ENCODE peak calls at places on chromosome 7, in nine cellular contexts. A is CD8-positive, alpha-beta T cell; V is osteocyte; X is GM12865; O is upper lobe of right lung; D is SK-N-SH; I is psoas muscle; G is retinal pigment epithelial cell; N is lower leg skin. H is an unnamed sample.

GRCh38 chr7:135159359-135160087 is 11.0 kb downstream of the CYREN start:
- DNase-seq in O (no peak), A (no peak), I (no peak), X (no peak), G (no peak), D (no peak), V (no peak), N (no peak), H (no peak)

GRCh38 chr7:2014391-2015241 is 218.1 kb downstream of the MAD1L1 start:
- DNase-seq in D (peak), A (no peak), O (peak), N (no peak), V (no peak), I (peak), G (no peak), X (no peak), H (no peak)

GRCh38 chr7:111763221-111763791 is 201.0 kb upstream of the IMMP2L start:
- DNase-seq in A (no peak), X (peak), V (no peak), I (no peak), N (no peak), D (peak), O (no peak), G (peak), H (no peak)

GRCh38 chr7:117324940-117325339 is 2.1 kb upstream of the WNT2 start:
- DNase-seq in O (no peak), G (no peak), I (no peak), A (no peak), V (no peak), X (no peak), D (no peak), N (no peak), H (no peak)

GRCh38 chr7:142770720-142771352 is at the start of gene PRSS2:
- DNase-seq in A (no peak), N (no peak), X (no peak), D (no peak), O (no peak), G (no peak), I (no peak), V (no peak), H (no peak)

GRCh38 chr7:30469303-30469702 is 9.3 kb downstream of the NOD1 start:
- DNase-seq in N (peak), G (peak), A (no peak), X (no peak), D (no peak), V (peak), I (peak), O (peak), H (no peak)

GRCh38 chr7:112510032-112510742 is 29.4 kb downstream of the LSMEM1 start:
- DNase-seq in V (no peak), N (no peak), I (no peak), A (no peak), X (peak), O (no peak), D (no peak), G (no peak), H (no peak)

GRCh38 chr7:87505122-87505521 is 29.6 kb upstream of the ABCB4 start:
- DNase-seq in N (no peak), A (no peak), O (no peak), G (no peak), D (no peak), I (no peak), X (no peak), V (no peak), H (no peak)

GRCh38 chr7:143492799-143493568 is 15.3 kb downstream of the TAS2R41 start:
- DNase-seq in G (no peak), X (no peak), N (no peak), I (no peak), V (no peak), O (no peak), D (no peak), A (no peak), H (no peak)

GRCh38 chr7:20440472-20441105 is 109.9 kb downstream of the ITGB8 start:
- DNase-seq in I (no peak), V (no peak), D (no peak), G (no peak), N (no peak), X (peak), A (no peak), O (no peak), H (no peak)

GRCh38 chr7:107725138-107725740 is 18.7 kb upstream of the CBLL1 start:
- DNase-seq in A (peak), O (no peak), G (peak), X (peak), D (peak), V (no peak), N (peak), I (no peak), H (no peak)

GRCh38 chr7:157932498-157933218 is 595.9 kb downstream of the DNAJB6 start:
- DNase-seq in D (no peak), G (no peak), O (no peak), N (no peak), X (no peak), V (no peak), I (no peak), A (no peak), H (no peak)

GRCh38 chr7:82521906-82522445 is 78.4 kb upstream of the CACNA2D1 start:
- DNase-seq in V (no peak), A (no peak), N (no peak), I (no peak), O (no peak), D (no peak), G (no peak), X (no peak), H (no peak)

GRCh38 chr7:6272481-6273323 is at the start of gene CYTH3:
- DNase-seq in N (peak), V (peak), X (peak), D (peak), A (peak), I (peak), O (peak), G (no peak), H (no peak)

GRCh38 chr7:98559958-98560357 is 57.1 kb upstream of the NPTX2 start:
- DNase-seq in G (no peak), V (no peak), A (no peak), X (peak), O (no peak), I (no peak), N (no peak), D (no peak), H (no peak)

GRCh38 chr7:133112976-133113375 is 31.1 kb upstream of the CHCHD3 start:
- DNase-seq in D (no peak), O (no peak), I (no peak), G (no peak), A (no peak), V (no peak), N (no peak), X (no peak), H (no peak)

GRCh38 chr7:81399461-81399860 is 370.4 kb downstream of the HGF start:
- DNase-seq in I (no peak), D (no peak), G (no peak), X (no peak), A (no peak), O (no peak), N (no peak), V (no peak), H (no peak)

GRCh38 chr7:128063025-128063560 is 31.9 kb upstream of the LRRC4 start:
- DNase-seq in V (no peak), D (no peak), N (no peak), A (no peak), I (no peak), G (no peak), O (no peak), X (no peak), H (no peak)

GRCh38 chr7:96199421-96199820 is 122.5 kb downstream of the SLC25A13 start:
- DNase-seq in G (no peak), O (no peak), I (no peak), A (no peak), N (no peak), V (no peak), D (no peak), X (no peak), H (no peak)

GRCh38 chr7:70042533-70042932 is 444.3 kb downstream of the AUTS2 start:
- DNase-seq in G (no peak), O (no peak), A (no peak), I (no peak), D (peak), X (no peak), N (no peak), V (no peak), H (no peak)

GRCh38 chr7:923108-924041 is 31.1 kb downstream of the ADAP1 start:
- DNase-seq in A (peak), V (no peak), G (no peak), I (peak), O (peak), X (peak), D (no peak), N (peak), H (peak)

GRCh38 chr7:6228865-6229264 is 43.6 kb downstream of the CYTH3 start:
- DNase-seq in V (no peak), D (peak), G (no peak), A (no peak), X (peak), I (no peak), O (no peak), N (no peak), H (no peak)

GRCh38 chr7:42597296-42597695 is 314.6 kb downstream of the C7orf25 start:
- DNase-seq in X (no peak), A (no peak), I (no peak), O (no peak), D (no peak), G (no peak), N (no peak), V (no peak), H (no peak)

GRCh38 chr7:146635200-146636032 is 518.8 kb downstream of the CNTNAP2 start:
- DNase-seq in A (no peak), D (no peak), I (no peak), G (no peak), V (no peak), X (no peak), O (no peak), N (no peak), H (no peak)

GRCh38 chr7:30906014-30906413 is 5.6 kb upstream of the AQP1 start:
- DNase-seq in O (peak), G (no peak), A (no peak), I (no peak), X (no peak), V (no peak), D (no peak), N (no peak), H (no peak)

GRCh38 chr7:47326220-47326619 is 255.7 kb downstream of the TNS3 start:
- DNase-seq in G (peak), O (no peak), V (no peak), D (no peak), N (no peak), I (no peak), A (no peak), X (no peak), H (no peak)

GRCh38 chr7:1580422-1581030 is 10.7 kb upstream of the PSMG3 start:
- DNase-seq in N (no peak), X (no peak), A (no peak), O (no peak), G (no peak), V (no peak), D (no peak), I (no peak), H (no peak)

GRCh38 chr7:31106303-31107105 is 54.4 kb downstream of the ADCYAP1R1 start:
- DNase-seq in N (no peak), A (no peak), I (no peak), G (no peak), D (no peak), X (no peak), V (peak), O (no peak), H (peak)

GRCh38 chr7:24924375-24924774 is 55.6 kb downstream of the OSBPL3 start:
- DNase-seq in A (no peak), G (no peak), I (no peak), N (no peak), V (no peak), D (no peak), O (no peak), X (no peak), H (no peak)

GRCh38 chr7:13155188-13155587 is 467.8 kb downstream of the ARL4A start:
- DNase-seq in V (no peak), N (no peak), A (no peak), D (no peak), X (no peak), I (no peak), G (no peak), O (no peak), H (no peak)

GRCh38 chr7:19984231-19984632 is 210.8 kb upstream of the TMEM196 start:
- DNase-seq in G (no peak), I (no peak), O (no peak), V (no peak), A (no peak), N (no peak), X (peak), D (no peak), H (no peak)

GRCh38 chr7:30251708-30252329 is 32.6 kb upstream of the ZNRF2 start:
- DNase-seq in A (no peak), N (no peak), O (no peak), X (peak), D (no peak), I (no peak), G (no peak), V (no peak), H (no peak)

GRCh38 chr7:39314869-39315268 is 251.3 kb upstream of the YAE1 start:
- DNase-seq in D (no peak), N (no peak), A (no peak), V (no peak), I (no peak), X (no peak), O (no peak), G (no peak), H (no peak)

GRCh38 chr7:954330-955238 is at the start of gene ADAP1:
- DNase-seq in V (no peak), D (peak), O (peak), A (peak), X (peak), N (no peak), G (no peak), I (peak), H (no peak)

GRCh38 chr7:155951554-155952158 is 139.4 kb upstream of the SHH start:
- DNase-seq in G (peak), X (no peak), I (peak), A (no peak), N (no peak), D (no peak), O (no peak), V (no peak), H (peak)
- TF ChIP-seq CTCF in G (no peak), X (no peak), I (no peak), A (no peak), N (no peak), D (no peak), O (no peak), V (no peak), H (no peak)

DNA sequence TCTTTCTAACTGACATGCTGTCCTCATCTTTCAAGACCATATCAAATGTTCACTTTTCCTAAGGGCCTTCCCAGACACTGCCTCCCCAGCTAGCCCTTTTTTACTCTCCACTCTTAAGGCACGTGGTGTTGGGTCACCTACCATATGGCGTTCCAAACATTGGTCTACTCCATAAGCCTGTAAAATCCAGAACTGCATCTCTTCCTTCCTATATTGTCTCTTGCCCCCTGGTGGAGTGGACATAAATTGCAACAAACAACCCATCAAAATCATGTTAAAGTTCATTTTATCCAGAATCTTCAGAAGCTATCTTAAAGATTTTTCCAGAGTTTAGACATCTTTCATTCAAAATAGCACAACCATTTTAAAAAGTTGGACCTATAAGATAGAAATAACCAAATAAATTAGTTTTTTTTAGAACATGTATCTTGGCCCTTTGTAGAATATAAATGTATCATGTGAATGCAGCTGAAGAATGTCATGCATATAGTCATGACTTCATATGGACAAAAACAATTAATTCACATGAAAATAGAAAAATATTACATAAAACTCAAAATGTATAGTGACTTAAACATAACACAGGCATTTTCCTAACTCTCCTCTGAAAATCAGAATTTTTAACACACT is 180.6 kb upstream of the CHRM2 start:
- DNase-seq in N (no peak), V (no peak), O (no peak), D (peak), G (no peak), I (no peak), A (no peak), X (peak), H (no peak)
- TF ChIP-seq CTCF in N (no peak), V (peak), O (peak), D (peak), G (peak), I (peak), A (no peak), X (peak), H (peak)

GRCh38 chr7:44488955-44489354 is 1.5 kb downstream of the NUDCD3 start:
- DNase-seq in V (no peak), D (no peak), A (no peak), I (no peak), N (no peak), G (no peak), X (no peak), O (no peak), H (no peak)

GRCh38 chr7:44486693-44487092 is 3.8 kb downstream of the NUDCD3 start:
- DNase-seq in D (no peak), X (no peak), N (no peak), G (no peak), V (no peak), I (no peak), A (no peak), O (no peak), H (no peak)

GRCh38 chr7:44491229-44491628 is 771 bp upstream of the NUDCD3 start:
- DNase-seq in X (no peak), O (no peak), D (no peak), V (no peak), I (no peak), N (no peak), A (no peak), G (no peak), H (no peak)

GRCh38 chr7:44489955-44490350 is 505 bp downstream of the NUDCD3 start:
- DNase-seq in O (peak), D (no peak), G (no peak), X (peak), A (peak), I (no peak), V (no peak), N (no peak), H (no peak)

GRCh38 chr7:44490351-44491200 is at the start of gene NUDCD3:
- DNase-seq in N (peak), O (peak), A (peak), G (peak), V (peak), X (peak), I (peak), D (peak), H (peak)
- TF ChIP-seq CTCF in N (no peak), O (peak), A (no peak), G (peak), V (no peak), X (no peak), I (no peak), D (peak), H (peak)

GRCh38 chr7:106177295-106177690 is 65.2 kb upstream of the SYPL1 start:
- DNase-seq in D (no peak), O (no peak), V (no peak), X (no peak), G (no peak), I (no peak), N (no peak), A (no peak), H (no peak)

GRCh38 chr7:106177738-106178592 is 65.9 kb upstream of the SYPL1 start:
- DNase-seq in X (no peak), G (no peak), I (peak), O (no peak), A (no peak), D (no peak), N (no peak), V (no peak), H (no peak)

GRCh38 chr7:106176414-106177294 is 64.5 kb upstream of the SYPL1 start:
- DNase-seq in D (peak), O (peak), X (peak), N (peak), A (peak), V (peak), G (no peak), I (peak), H (peak)

GRCh38 chr7:106179256-106179655 is 67.1 kb upstream of the SYPL1 start:
- DNase-seq in N (no peak), X (no peak), V (no peak), D (no peak), O (no peak), I (no peak), A (no peak), G (no peak), H (no peak)

GRCh38 chr7:106178593-106179134 is 66.6 kb upstream of the SYPL1 start:
- DNase-seq in V (no peak), G (no peak), X (peak), I (no peak), A (no peak), N (no peak), D (no peak), O (no peak), H (no peak)
- TF ChIP-seq CTCF in V (peak), G (peak), X (peak), I (peak), A (no peak), N (no peak), D (peak), O (no peak), H (no peak)

GRCh38 chr7:26081627-26082026 is 70.4 kb upstream of the NFE2L3 start:
- DNase-seq in O (no peak), G (no peak), I (no peak), V (no peak), N (no peak), A (no peak), X (no peak), D (no peak), H (no peak)
- TF ChIP-seq CTCF in O (no peak), G (no peak), I (no peak), V (no peak), N (no peak), A (no peak), X (no peak), D (no peak), H (no peak)